ENCODE peak calls at places on chromosomes 2 and 18, in eight cellular contexts. V, P, C, K, M, Z, X and R are unnamed samples.

GRCh38 chr2:197294260-197294659 is 16.3 kb downstream of the ANKRD44 start:
- DNase-seq in V (no peak), P (no peak), C (no peak), K (no peak), M (no peak), Z (no peak), X (no peak), R (no peak)

GRCh38 chr18:46061387-46061786 is 10.7 kb downstream of the PSTPIP2 start:
- DNase-seq in V (no peak), P (no peak), C (no peak), K (no peak), M (no peak), Z (no peak), X (no peak), R (no peak)

GRCh38 chr2:235444101-235444597 is 49.7 kb upstream of the AGAP1 start:
- DNase-seq in V (peak), P (no peak), C (peak), K (no peak), M (no peak), Z (no peak), X (no peak), R (no peak)

GRCh38 chr2:239152239-239152915 is 248.4 kb downstream of the HDAC4 start:
- DNase-seq in V (no peak), P (no peak), C (no peak), K (no peak), M (no peak), Z (no peak), X (no peak), R (no peak)

GRCh38 chr2:206790311-206790935 is 25.0 kb downstream of the FASTKD2 start:
- DNase-seq in V (no peak), P (no peak), C (no peak), K (no peak), M (no peak), Z (no peak), X (no peak), R (peak)

GRCh38 chr18:79221136-79221535 is 151.9 kb downstream of the ATP9B start:
- DNase-seq in V (no peak), P (no peak), C (no peak), K (no peak), M (no peak), Z (no peak), X (no peak), R (no peak)

GRCh38 chr2:501130-501529 is 176.1 kb downstream of the TMEM18 start:
- DNase-seq in V (peak), P (no peak), C (no peak), K (no peak), M (no peak), Z (no peak), X (no peak), R (no peak)

GRCh38 chr2:233674995-233675394 is 3.3 kb downstream of the UGT1A9 start:
- DNase-seq in V (no peak), P (no peak), C (no peak), K (no peak), M (no peak), Z (no peak), X (no peak), R (no peak)

GRCh38 chr18:37565985-37566478 is 434 bp upstream of the CELF4 start:
- DNase-seq in V (no peak), P (peak), C (peak), K (peak), M (no peak), Z (no peak), X (peak), R (no peak)

GRCh38 chr2:37366773-37367172 is 22.3 kb downstream of the QPCT start:
- DNase-seq in V (no peak), P (no peak), C (peak), K (no peak), M (no peak), Z (no peak), X (no peak), R (no peak)

GRCh38 chr2:101961287-101962242 is 30.2 kb upstream of the IL1R2 start:
- DNase-seq in V (peak), P (peak), C (peak), K (no peak), M (peak), Z (no peak), X (peak), R (peak)

GRCh38 chr18:22432672-22433137 is 15.0 kb upstream of the CTAGE1 start:
- DNase-seq in V (no peak), P (peak), C (peak), K (no peak), M (peak), Z (no peak), X (peak), R (peak)

GRCh38 chr2:105378921-105379383 is 19.9 kb downstream of the FHL2 start:
- DNase-seq in V (no peak), P (no peak), C (no peak), K (no peak), M (no peak), Z (no peak), X (no peak), R (no peak)

GRCh38 chr2:30234180-30234971 is 3.0 kb downstream of the LBH start:
- DNase-seq in V (peak), P (no peak), C (peak), K (no peak), M (no peak), Z (no peak), X (no peak), R (peak)

GRCh38 chr2:27016801-27017325 is 15.9 kb upstream of the TMEM214 start:
- DNase-seq in V (peak), P (peak), C (peak), K (peak), M (no peak), Z (no peak), X (peak), R (peak)

GRCh38 chr2:189821953-189822748 is 37.9 kb downstream of the PMS1 start:
- DNase-seq in V (no peak), P (no peak), C (peak), K (no peak), M (no peak), Z (no peak), X (no peak), R (peak)

GRCh38 chr2:238947243-238947760 is 99.4 kb downstream of the TWIST2 start:
- DNase-seq in V (no peak), P (no peak), C (no peak), K (no peak), M (peak), Z (no peak), X (no peak), R (no peak)

GRCh38 chr2:171272039-171272438 is 111.3 kb upstream of the TLK1 start:
- DNase-seq in V (peak), P (peak), C (peak), K (no peak), M (peak), Z (peak), X (peak), R (peak)

GRCh38 chr2:54308782-54309181 is 52.8 kb upstream of the TSPYL6 start:
- DNase-seq in V (no peak), P (no peak), C (no peak), K (no peak), M (no peak), Z (no peak), X (no peak), R (no peak)

GRCh38 chr2:27255660-27256059 is 7.2 kb downstream of the SLC30A3 start:
- DNase-seq in V (no peak), P (no peak), C (no peak), K (no peak), M (no peak), Z (no peak), X (no peak), R (no peak)

GRCh38 chr2:124035001-124035400 is 9.9 kb downstream of the CNTNAP5 start:
- DNase-seq in V (no peak), P (no peak), C (peak), K (no peak), M (no peak), Z (no peak), X (no peak), R (no peak)

GRCh38 chr2:199228887-199229819 is 228.6 kb downstream of the SATB2 start:
- DNase-seq in V (no peak), P (no peak), C (peak), K (no peak), M (no peak), Z (peak), X (no peak), R (peak)

GRCh38 chr2:59585657-59586056 is 967.8 kb downstream of the BCL11A start:
- DNase-seq in V (no peak), P (no peak), C (no peak), K (no peak), M (no peak), Z (no peak), X (no peak), R (no peak)

GRCh38 chr2:189698020-189698887 is 23.8 kb downstream of the ANKAR start:
- DNase-seq in V (peak), P (peak), C (peak), K (peak), M (no peak), Z (no peak), X (peak), R (peak)

GRCh38 chr2:185608799-185609198 is 129.8 kb upstream of the FSIP2 start:
- DNase-seq in V (no peak), P (no peak), C (peak), K (no peak), M (no peak), Z (no peak), X (no peak), R (no peak)

GRCh38 chr2:222283634-222284033 is 15.2 kb downstream of the PAX3 start:
- DNase-seq in V (no peak), P (no peak), C (no peak), K (peak), M (no peak), Z (no peak), X (no peak), R (no peak)

GRCh38 chr2:225781145-225781544 is 381.6 kb downstream of the NYAP2 start:
- DNase-seq in V (no peak), P (no peak), C (no peak), K (no peak), M (no peak), Z (no peak), X (no peak), R (no peak)

GRCh38 chr2:123958011-123958410 is 67.1 kb upstream of the CNTNAP5 start:
- DNase-seq in V (no peak), P (no peak), C (peak), K (no peak), M (no peak), Z (no peak), X (no peak), R (no peak)

GRCh38 chr2:25672500-25673169 is 742 bp downstream of the DTNB start:
- DNase-seq in V (peak), P (peak), C (peak), K (peak), M (peak), Z (peak), X (peak), R (no peak)

GRCh38 chr2:212628586-212628985 is 90.0 kb upstream of the ERBB4 start:
- DNase-seq in V (no peak), P (no peak), C (peak), K (no peak), M (no peak), Z (no peak), X (no peak), R (no peak)

GRCh38 chr2:76953733-76954347 is 568.3 kb downstream of the LRRTM4 start:
- DNase-seq in V (peak), P (peak), C (peak), K (peak), M (peak), Z (peak), X (peak), R (no peak)

GRCh38 chr18:26496528-26496927 is 51.8 kb downstream of the KCTD1 start:
- DNase-seq in V (no peak), P (no peak), C (no peak), K (no peak), M (no peak), Z (no peak), X (no peak), R (no peak)

GRCh38 chr2:204869142-204869823 is 324.0 kb downstream of the PARD3B start:
- DNase-seq in V (no peak), P (no peak), C (no peak), K (no peak), M (no peak), Z (no peak), X (no peak), R (no peak)

GRCh38 chr2:3864943-3865664 is 161.7 kb downstream of the DCDC2C start:
- DNase-seq in V (no peak), P (no peak), C (no peak), K (no peak), M (no peak), Z (no peak), X (no peak), R (no peak)

GRCh38 chr2:71610671-71611070 is 157.3 kb downstream of the DYSF start:
- DNase-seq in V (no peak), P (no peak), C (no peak), K (peak), M (peak), Z (no peak), X (peak), R (no peak)

GRCh38 chr2:71609029-71609428 is 155.7 kb downstream of the DYSF start:
- DNase-seq in V (no peak), P (no peak), C (no peak), K (peak), M (no peak), Z (no peak), X (peak), R (no peak)

GRCh38 chr2:71611247-71611646 is 157.9 kb downstream of the DYSF start:
- DNase-seq in V (no peak), P (no peak), C (no peak), K (peak), M (peak), Z (no peak), X (peak), R (no peak)

GRCh38 chr2:71609441-71609840 is 156.1 kb downstream of the DYSF start:
- DNase-seq in V (no peak), P (no peak), C (no peak), K (no peak), M (no peak), Z (no peak), X (no peak), R (no peak)

DNA sequence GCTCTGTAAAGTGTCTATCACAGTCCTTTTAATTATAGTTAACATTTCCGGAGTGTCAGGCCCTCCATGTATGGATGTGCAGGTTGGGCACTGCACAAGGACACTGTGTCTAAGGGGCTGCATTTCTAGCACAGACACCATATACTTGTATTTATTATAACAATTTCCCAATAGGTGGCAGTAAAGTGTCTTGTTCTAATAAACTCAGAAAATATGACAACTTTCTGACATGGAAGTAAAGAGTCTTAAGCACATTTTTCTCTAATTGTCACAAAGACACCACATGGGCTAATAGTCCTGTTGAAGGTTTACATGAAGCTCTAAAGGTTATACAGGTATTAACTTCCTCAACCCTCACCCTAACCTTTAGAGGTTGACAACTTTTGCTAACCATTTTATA is 156.6 kb downstream of the DYSF start:
- DNase-seq in V (no peak), P (no peak), C (peak), K (no peak), M (no peak), Z (peak), X (no peak), R (peak)
- TF ChIP-seq CTCF in V (peak), P (no peak), C (peak), K (no peak), M (no peak), Z (no peak), X (no peak), R (peak)

GRCh38 chr18:50356036-50356945 is 18.6 kb upstream of the SKA1 start:
- DNase-seq in V (no peak), P (no peak), C (peak), K (no peak), M (no peak), Z (no peak), X (no peak), R (no peak)
- TF ChIP-seq CTCF in V (no peak), P (no peak), C (no peak), K (no peak), M (no peak), Z (no peak), X (no peak), R (no peak)

DNA sequence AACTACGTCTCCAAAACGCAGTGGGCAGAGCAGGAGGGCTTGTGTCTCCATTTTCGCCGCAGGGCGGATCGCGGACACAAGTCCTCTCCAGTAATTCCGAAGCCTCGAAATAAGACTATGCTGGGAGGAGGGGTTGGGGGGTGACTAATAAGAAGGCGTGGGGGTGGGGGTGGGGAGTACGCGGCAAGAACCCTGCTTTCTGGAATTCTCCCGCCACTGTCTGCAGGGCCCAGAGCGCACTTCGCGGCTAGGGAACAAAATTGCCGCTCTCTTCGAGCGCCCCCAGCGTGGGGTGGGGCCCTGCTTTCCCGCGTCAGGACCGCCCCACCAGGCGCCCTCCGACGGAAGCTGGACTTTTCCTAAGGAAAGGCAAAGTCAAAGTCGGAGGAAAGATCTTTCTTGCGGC is 12.0 kb downstream of the NR4A2 start:
- DNase-seq in V (no peak), P (peak), C (peak), K (peak), M (no peak), Z (no peak), X (peak), R (no peak)
- TF ChIP-seq CTCF in V (no peak), P (no peak), C (no peak), K (no peak), M (no peak), Z (no peak), X (no peak), R (peak)

GRCh38 chr2:33086400-33087015 is 139.8 kb downstream of the LTBP1 start:
- DNase-seq in V (no peak), P (peak), C (peak), K (no peak), M (no peak), Z (no peak), X (peak), R (no peak)
- TF ChIP-seq CTCF in V (no peak), P (no peak), C (peak), K (no peak), M (no peak), Z (no peak), X (no peak), R (no peak)

GRCh38 chr2:177812713-177813396 is 259.7 kb downstream of the PDE11A start:
- DNase-seq in V (peak), P (no peak), C (no peak), K (no peak), M (no peak), Z (no peak), X (no peak), R (no peak)
- TF ChIP-seq CTCF in V (peak), P (no peak), C (peak), K (no peak), M (no peak), Z (no peak), X (no peak), R (no peak)

GRCh38 chr2:12807907-12808810 is 91.4 kb downstream of the TRIB2 start:
- DNase-seq in V (no peak), P (peak), C (no peak), K (no peak), M (no peak), Z (no peak), X (no peak), R (no peak)

GRCh38 chr2:12803616-12804015 is 86.9 kb downstream of the TRIB2 start:
- DNase-seq in V (no peak), P (no peak), C (no peak), K (no peak), M (no peak), Z (no peak), X (no peak), R (no peak)

GRCh38 chr2:12806535-12806934 is 89.8 kb downstream of the TRIB2 start:
- DNase-seq in V (no peak), P (peak), C (no peak), K (no peak), M (no peak), Z (no peak), X (no peak), R (no peak)

GRCh38 chr2:12805032-12805431 is 88.3 kb downstream of the TRIB2 start:
- DNase-seq in V (no peak), P (no peak), C (no peak), K (no peak), M (no peak), Z (no peak), X (no peak), R (no peak)

GRCh38 chr2:12804141-12804857 is 87.6 kb downstream of the TRIB2 start:
- DNase-seq in V (no peak), P (no peak), C (no peak), K (no peak), M (no peak), Z (no peak), X (no peak), R (no peak)
- TF ChIP-seq CTCF in V (no peak), P (no peak), C (no peak), K (no peak), M (no peak), Z (peak), X (no peak), R (no peak)

GRCh38 chr18:61148322-61148721 is 184.9 kb upstream of the CDH20 start:
- DNase-seq in V (no peak), P (no peak), C (no peak), K (no peak), M (no peak), Z (no peak), X (no peak), R (no peak)
- TF ChIP-seq CTCF in V (no peak), P (no peak), C (no peak), K (no peak), M (no peak), Z (no peak), X (no peak), R (no peak)

GRCh38 chr18:36402765-36403396 is 105.4 kb downstream of the FHOD3 start:
- DNase-seq in V (no peak), P (peak), C (no peak), K (peak), M (no peak), Z (no peak), X (peak), R (peak)
- TF ChIP-seq CTCF in V (no peak), P (no peak), C (no peak), K (no peak), M (no peak), Z (peak), X (no peak), R (no peak)